ENCODE peak calls at places on chromosome 19, in nine cellular contexts. N is uterus; Y is PC-9; W is dorsolateral prefrontal cortex; F is left ventricle myocardium inferior; T is CD4-positive, alpha-beta T cell; I is CD8-positive, alpha-beta memory T cell; X is tibial artery; Q is GM23338. C is an unnamed sample.

GRCh38 chr19:35882074-35882832 is 13.9 kb downstream of the APLP1 start:
- DNase-seq in N (peak), W (no peak), X (no peak), Y (no peak), T (no peak), Q (peak), I (no peak), F (no peak), C (peak)

GRCh38 chr19:36528921-36529518 is 949 bp upstream of the ZNF260 start:
- DNase-seq in N (no peak), Q (peak), F (no peak), W (no peak), Y (no peak), T (no peak), I (peak), X (no peak), C (no peak)

GRCh38 chr19:46990998-46991676 is 28.5 kb upstream of the NPAS1 start:
- DNase-seq in Y (peak), Q (peak), N (peak), F (peak), I (peak), T (peak), W (peak), X (peak), C (peak)

GRCh38 chr19:21839966-21840365 is 4.0 kb upstream of the ZNF43 start:
- DNase-seq in N (no peak), Q (no peak), W (no peak), T (no peak), Y (no peak), F (no peak), I (no peak), X (no peak), C (no peak)

GRCh38 chr19:56282809-56283208 is 10.3 kb downstream of the EDDM13 start:
- DNase-seq in T (no peak), W (no peak), Q (no peak), X (no peak), I (no peak), Y (no peak), N (no peak), F (no peak), C (no peak)

GRCh38 chr19:32642771-32643170 is 32.2 kb downstream of the ANKRD27 start:
- DNase-seq in I (peak), F (no peak), W (no peak), X (no peak), Q (no peak), Y (no peak), T (peak), N (no peak), C (no peak)

GRCh38 chr19:2853015-2853606 is 11.8 kb downstream of the ZNF555 start:
- DNase-seq in T (no peak), X (no peak), Y (no peak), W (no peak), I (no peak), F (no peak), Q (no peak), N (no peak), C (no peak)

GRCh38 chr19:40747536-40747935 is 2.7 kb downstream of the ACTMAP start:
- DNase-seq in N (no peak), X (no peak), F (no peak), Y (no peak), Q (no peak), I (no peak), T (no peak), W (no peak), C (no peak)

GRCh38 chr19:19459099-19459498 is 53.6 kb downstream of the GATAD2A start:
- DNase-seq in Y (no peak), I (no peak), Q (no peak), X (no peak), F (no peak), T (no peak), W (no peak), N (no peak), C (no peak)

GRCh38 chr19:40609561-40610395 is 8.6 kb downstream of the LTBP4 start:
- DNase-seq in X (peak), Y (peak), I (peak), W (peak), N (peak), T (peak), F (peak), Q (peak), C (no peak)

GRCh38 chr19:46515879-46516350 is 20.2 kb upstream of the PNMA8B start:
- DNase-seq in T (no peak), Y (peak), X (no peak), N (no peak), I (no peak), W (no peak), Q (peak), F (no peak), C (no peak)

GRCh38 chr19:18069383-18069782 is 17.4 kb downstream of the IL12RB1 start:
- DNase-seq in Y (no peak), X (no peak), W (no peak), N (no peak), T (no peak), F (no peak), I (no peak), Q (no peak), C (no peak)

GRCh38 chr19:48355555-48355954 is 8.2 kb downstream of the TMEM143 start:
- DNase-seq in W (no peak), N (no peak), X (no peak), F (no peak), T (no peak), Q (peak), Y (no peak), I (no peak), C (no peak)
- H3K27ac ChIP-seq in W (no peak), N (no peak), X (no peak), F (no peak), T (no peak), Q (no peak), Y (peak), I (no peak), C (no peak)

GRCh38 chr19:28504139-28504538 is 708.8 kb downstream of the UQCRFS1 start:
- DNase-seq in F (no peak), X (no peak), N (no peak), T (no peak), W (no peak), I (no peak), Q (no peak), Y (no peak), C (no peak)

GRCh38 chr19:28505134-28505533 is 707.8 kb downstream of the UQCRFS1 start:
- DNase-seq in W (no peak), I (no peak), X (no peak), T (no peak), N (no peak), F (no peak), Q (no peak), Y (no peak), C (no peak)

GRCh38 chr19:28504727-28505126 is 708.2 kb downstream of the UQCRFS1 start:
- DNase-seq in N (no peak), T (no peak), W (no peak), Q (peak), X (no peak), I (no peak), Y (no peak), F (no peak), C (no peak)

GRCh38 chr19:28508666-28509065 is 704.3 kb downstream of the UQCRFS1 start:
- DNase-seq in Y (no peak), W (no peak), I (no peak), F (no peak), X (no peak), N (no peak), Q (no peak), T (no peak), C (no peak)

DNA sequence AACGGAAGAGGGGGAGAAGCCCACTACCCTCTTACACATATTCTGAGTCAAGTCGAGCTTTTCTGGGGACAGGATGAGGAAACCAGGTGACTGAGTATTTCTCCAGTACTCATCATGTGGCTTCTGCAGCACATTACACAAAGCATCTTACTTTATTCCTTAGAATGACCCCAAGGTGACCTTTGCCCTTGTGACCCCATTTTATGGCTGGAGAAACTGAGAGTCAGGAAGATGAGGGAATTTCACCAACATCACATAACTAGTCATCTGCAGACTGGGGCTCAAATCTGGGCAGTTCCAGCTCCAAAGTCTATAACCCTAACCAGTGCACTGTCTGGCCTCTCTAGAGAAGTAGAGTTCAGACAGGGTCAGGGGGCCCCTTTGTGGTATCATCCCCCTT is 707.0 kb downstream of the UQCRFS1 start:
- DNase-seq in N (no peak), F (no peak), Q (no peak), I (no peak), T (no peak), W (no peak), Y (no peak), X (no peak), C (no peak)
- H3K27ac ChIP-seq in N (no peak), F (no peak), Q (no peak), I (no peak), T (no peak), W (no peak), Y (no peak), X (no peak), C (no peak)

DNA sequence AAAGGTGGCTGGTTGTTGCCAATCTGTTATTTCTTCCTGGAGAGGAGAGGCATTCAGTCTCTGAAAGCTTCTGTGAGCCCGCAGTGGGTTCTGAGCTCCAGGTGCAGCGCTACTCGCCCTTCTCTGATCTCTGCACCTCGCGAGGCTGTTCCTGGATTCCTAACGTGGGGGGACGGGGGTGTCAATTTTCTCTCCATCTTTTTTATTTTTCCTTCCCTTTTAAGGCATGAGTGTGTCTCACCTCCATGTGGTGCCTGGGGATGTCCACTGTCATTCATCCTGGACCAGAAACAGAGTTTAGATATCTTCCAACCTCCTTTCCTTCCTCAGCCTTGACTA is 626 bp downstream of the ZNF233 start:
- DNase-seq in W (no peak), Q (peak), I (no peak), F (no peak), N (no peak), Y (no peak), X (no peak), T (no peak), C (no peak)
- H3K27ac ChIP-seq in W (peak), Q (peak), I (no peak), F (peak), N (no peak), Y (no peak), X (no peak), T (no peak), C (peak)

GRCh38 chr19:57682226-57682766 is 519 bp downstream of the ZNF551 start:
- DNase-seq in Y (no peak), N (no peak), I (no peak), F (no peak), T (no peak), W (no peak), Q (no peak), X (no peak), C (no peak)
- H3K27ac ChIP-seq in Y (no peak), N (no peak), I (peak), F (peak), T (peak), W (no peak), Q (no peak), X (peak), C (no peak)

GRCh38 chr19:51807111-51807701 is 12.2 kb downstream of the FPR3 start:
- DNase-seq in Q (peak), I (no peak), N (no peak), F (no peak), Y (peak), W (no peak), X (no peak), T (no peak), C (no peak)

GRCh38 chr19:51803529-51803928 is 8.6 kb downstream of the FPR3 start:
- DNase-seq in Q (peak), F (no peak), I (no peak), Y (no peak), X (no peak), W (no peak), N (no peak), T (no peak), C (no peak)

GRCh38 chr19:51800849-51801244 is 5.9 kb downstream of the FPR3 start:
- DNase-seq in Q (no peak), T (no peak), X (no peak), F (no peak), N (no peak), W (no peak), I (no peak), Y (no peak), C (no peak)

GRCh38 chr19:51802775-51803174 is 7.8 kb downstream of the FPR3 start:
- DNase-seq in F (no peak), I (no peak), T (no peak), X (no peak), Q (no peak), Y (no peak), N (no peak), W (no peak), C (no peak)

GRCh38 chr19:51803965-51804364 is 9.0 kb downstream of the FPR3 start:
- DNase-seq in Y (no peak), I (no peak), W (no peak), Q (no peak), F (no peak), X (no peak), T (no peak), N (no peak), C (no peak)
- H3K27ac ChIP-seq in Y (no peak), I (peak), W (no peak), Q (no peak), F (peak), X (no peak), T (no peak), N (no peak), C (no peak)

GRCh38 chr19:16104722-16105121 is 7.0 kb upstream of the RAB8A start:
- DNase-seq in W (no peak), I (no peak), Y (no peak), T (no peak), N (no peak), X (no peak), Q (no peak), F (no peak), C (no peak)

GRCh38 chr19:16111160-16111908 is at the start of gene RAB8A:
- DNase-seq in W (peak), I (peak), Q (peak), F (peak), Y (peak), T (peak), N (peak), X (peak), C (peak)

GRCh38 chr19:16100524-16100923 is 11.2 kb upstream of the RAB8A start:
- DNase-seq in N (no peak), X (no peak), Q (no peak), W (no peak), T (no peak), I (no peak), Y (no peak), F (no peak), C (no peak)

GRCh38 chr19:16106121-16106520 is 5.6 kb upstream of the RAB8A start:
- DNase-seq in I (no peak), F (no peak), Y (no peak), Q (no peak), T (no peak), W (no peak), N (no peak), X (no peak), C (no peak)
- H3K27ac ChIP-seq in I (no peak), F (no peak), Y (no peak), Q (no peak), T (no peak), W (no peak), N (no peak), X (peak), C (peak)

GRCh38 chr19:607301-608154 is 17.8 kb downstream of the HCN2 start:
- DNase-seq in W (no peak), Y (no peak), T (no peak), Q (no peak), N (no peak), F (no peak), X (no peak), I (no peak), C (no peak)

GRCh38 chr19:610801-611505 is 21.3 kb downstream of the HCN2 start:
- DNase-seq in T (peak), I (peak), F (peak), N (no peak), X (no peak), W (no peak), Q (no peak), Y (no peak), C (no peak)

GRCh38 chr19:610071-610800 is 20.6 kb downstream of the HCN2 start:
- DNase-seq in I (peak), X (no peak), N (no peak), T (peak), Y (no peak), F (no peak), Q (no peak), W (no peak), C (no peak)

GRCh38 chr19:608155-609000 is 18.7 kb downstream of the HCN2 start:
- DNase-seq in N (no peak), T (no peak), I (no peak), Y (no peak), F (no peak), W (no peak), X (no peak), Q (no peak), C (no peak)

GRCh38 chr19:609001-609340 is 19.3 kb downstream of the HCN2 start:
- DNase-seq in Y (no peak), T (no peak), Q (no peak), F (peak), I (no peak), X (peak), W (peak), N (no peak), C (no peak)
- H3K27ac ChIP-seq in Y (no peak), T (no peak), Q (no peak), F (peak), I (no peak), X (no peak), W (peak), N (no peak), C (no peak)

GRCh38 chr19:11140896-11141295 is 14.7 kb downstream of the SPC24 start:
- DNase-seq in I (no peak), T (no peak), Y (no peak), N (no peak), X (no peak), W (no peak), F (no peak), Q (no peak), C (no peak)

GRCh38 chr19:11138659-11139526 is 16.7 kb downstream of the SPC24 start:
- DNase-seq in F (peak), I (no peak), T (no peak), X (peak), W (no peak), N (peak), Y (peak), Q (peak), C (no peak)

GRCh38 chr19:11136400-11137101 is 19.0 kb downstream of the SPC24 start:
- DNase-seq in Y (peak), F (no peak), Q (no peak), T (no peak), I (no peak), X (no peak), W (no peak), N (no peak), C (no peak)

GRCh38 chr19:11141937-11142527 is 13.6 kb downstream of the SPC24 start:
- DNase-seq in N (no peak), T (no peak), Q (no peak), F (no peak), Y (peak), I (no peak), W (no peak), X (no peak), C (no peak)

DNA sequence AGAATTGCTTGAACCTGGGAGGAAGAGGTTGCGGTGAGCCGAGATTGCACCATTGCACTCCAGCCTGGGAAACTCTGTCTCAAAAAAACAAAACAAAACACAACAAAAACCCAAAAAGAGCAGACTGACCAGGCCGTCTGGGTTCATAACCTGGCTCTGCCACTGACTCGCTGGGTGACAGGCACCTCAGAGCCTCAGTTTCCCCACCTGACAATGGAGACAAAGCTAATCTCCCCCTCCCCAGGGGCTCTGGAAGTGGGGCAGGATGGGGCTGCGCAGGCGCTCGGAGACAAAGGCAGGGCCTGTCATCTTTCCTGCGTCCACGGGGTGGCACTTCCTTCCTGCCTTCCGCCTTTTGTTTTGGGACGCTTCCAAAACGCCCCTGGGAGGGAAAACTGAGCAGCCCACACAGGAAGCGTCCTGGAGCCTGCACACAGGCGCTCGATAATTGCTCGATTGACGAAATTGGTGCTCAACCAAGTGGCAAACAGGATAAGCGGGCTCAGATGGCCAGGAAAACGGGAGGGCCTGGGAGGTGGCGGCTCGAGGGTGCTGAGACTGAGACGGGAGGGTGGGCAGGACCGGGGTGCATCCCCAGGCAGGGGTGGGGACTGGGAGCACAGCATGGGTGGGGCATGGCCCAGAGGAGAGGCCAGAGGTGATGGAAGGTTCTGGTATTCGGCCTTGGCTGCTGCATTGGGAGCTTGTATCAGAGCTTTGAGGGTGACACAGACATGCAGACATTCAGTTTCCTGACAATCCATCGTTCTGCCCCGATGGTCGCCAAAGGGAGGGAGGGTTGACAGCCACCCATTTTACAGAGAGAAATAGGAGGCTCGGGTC is 17.8 kb downstream of the SPC24 start:
- DNase-seq in Y (peak), T (peak), Q (peak), X (peak), F (peak), I (peak), N (peak), W (peak), C (no peak)
- H3K27ac ChIP-seq in Y (peak), T (no peak), Q (no peak), X (peak), F (peak), I (no peak), N (peak), W (peak), C (peak)